ENCODE peak calls at places on chromosomes 4 and X, in four cellular contexts. N is iris pigment epithelial cell, J is bronchial epithelial cell, A is heart right ventricle. D is an unnamed sample.

GRCh38 chr4:127575888-127576287 is 56.9 kb upstream of the INTU start:
- DNase-seq in N (no peak), J (no peak), A (no peak), D (no peak)

GRCh38 chr4:74624351-74625151 is 169.8 kb downstream of the BTC start:
- DNase-seq in A (no peak), N (peak), J (peak), D (peak)

GRCh38 chrX:66731398-66731797 is 92.5 kb upstream of the EDA2R start:
- DNase-seq in A (no peak), J (peak), N (peak), D (no peak)

GRCh38 chr4:15893967-15894366 is 44.6 kb downstream of the FGFBP1 start:
- DNase-seq in J (peak), N (peak), A (no peak), D (peak)

GRCh38 chr4:73600917-73601316 is 19.3 kb downstream of the RASSF6 start:
- DNase-seq in A (no peak), N (peak), J (no peak), D (no peak)

GRCh38 chr4:88040707-88041106 is 33.3 kb downstream of the PKD2 start:
- DNase-seq in A (no peak), N (no peak), J (no peak), D (no peak)

GRCh38 chr4:88812420-88812819 is 114.8 kb upstream of the NAP1L5 start:
- DNase-seq in J (no peak), N (no peak), A (no peak), D (no peak)

GRCh38 chr4:188372051-188372450 is 232.8 kb downstream of the TRIML1 start:
- DNase-seq in A (no peak), J (peak), N (peak), D (peak)

GRCh38 chr4:121913667-121914066 is 38.2 kb downstream of the TRPC3 start:
- DNase-seq in N (peak), A (no peak), J (no peak), D (no peak)

GRCh38 chr4:185559913-185560281 is 24.6 kb upstream of the PDLIM3 start:
- DNase-seq in A (no peak), N (peak), J (peak), D (peak)

GRCh38 chr4:14844059-14844458 is 158.2 kb upstream of the CPEB2 start:
- DNase-seq in J (peak), A (no peak), N (no peak), D (no peak)

GRCh38 chrX:101931104-101931493 is 728 bp downstream of the ZMAT1 start:
- DNase-seq in J (no peak), N (no peak), A (peak), D (no peak)

GRCh38 chrX:72121381-72121780 is 10.3 kb downstream of the RTL5 start:
- DNase-seq in A (peak), N (peak), J (peak), D (no peak)

GRCh38 chrX:131861088-131861787 is 161.9 kb upstream of the STK26 start:
- DNase-seq in N (no peak), J (peak), A (no peak), D (no peak)

GRCh38 chr4:8333726-8334460 is 64.3 kb downstream of the HTRA3 start:
- DNase-seq in N (no peak), J (no peak), A (no peak), D (no peak)

GRCh38 chr4:64713256-64713840 is 304.1 kb upstream of the TECRL start:
- DNase-seq in N (peak), A (no peak), J (peak), D (peak)

GRCh38 chrX:39958850-39959249 is 138.9 kb downstream of the BCOR start:
- DNase-seq in J (no peak), A (no peak), N (no peak), D (no peak)

GRCh38 chrX:23898412-23898959 is 9.3 kb downstream of the APOO start:
- DNase-seq in J (peak), N (peak), A (no peak), D (no peak)